ENCODE peak calls at places on chromosomes 16 and 17, in ten cellular contexts. R, N, K, Q, P, Z, W, E, B and A are unnamed samples.

GRCh38 chr16:11129378-11129781 is 126.6 kb downstream of the SOCS1 start:
- DNase-seq in R (peak; percentile 83), N (no peak), K (peak; percentile 53), Q (peak; percentile 74), P (no peak), Z (no peak), W (peak; percentile 93), E (no peak), B (no peak), A (no peak)

GRCh38 chr17:80878876-80879722 is 112.5 kb upstream of the CHMP6 start:
- DNase-seq in R (no peak), N (no peak), K (no peak), Q (no peak), P (no peak), Z (no peak), W (no peak), E (no peak), B (no peak), A (no peak)

GRCh38 chr17:17855976-17856375 is 19.2 kb upstream of the SREBF1 start:
- DNase-seq in R (no peak), N (no peak), K (peak; percentile 51), Q (no peak), P (no peak), Z (no peak), W (no peak), E (no peak), B (peak; percentile 92), A (no peak)

GRCh38 chr17:1605681-1606351 is 22.8 kb downstream of the SLC43A2 start:
- DNase-seq in R (no peak), N (no peak), K (no peak), Q (no peak), P (no peak), Z (no peak), W (no peak), E (no peak), B (no peak), A (no peak)

GRCh38 chr17:67696853-67697505 is 20.8 kb upstream of the NOL11 start:
- DNase-seq in R (no peak), N (no peak), K (no peak), Q (no peak), P (no peak), Z (no peak), W (no peak), E (no peak), B (no peak), A (no peak)

GRCh38 chr16:61798741-61799140 is 237.5 kb downstream of the CDH8 start:
- DNase-seq in R (no peak), N (no peak), K (no peak), Q (no peak), P (no peak), Z (no peak), W (no peak), E (no peak), B (no peak), A (no peak)

GRCh38 chr17:43917348-43918025 is 10.2 kb upstream of the MPP2 start:
- DNase-seq in R (peak; percentile 27), N (no peak), K (peak; percentile 43), Q (peak; percentile 50), P (peak; percentile 10), Z (peak; percentile 61), W (peak; percentile 14), E (peak; percentile 63), B (no peak), A (peak; percentile 60)

GRCh38 chr16:84044108-84044488 is 1.5 kb upstream of the SLC38A8 start:
- DNase-seq in R (peak; percentile 54), N (no peak), K (peak; percentile 36), Q (peak; percentile 59), P (peak; percentile 28), Z (no peak), W (peak; percentile 21), E (no peak), B (no peak), A (peak; percentile 52)

GRCh38 chr17:38559880-38560230 is 45.9 kb downstream of the SRCIN1 start:
- DNase-seq in R (no peak), N (no peak), K (no peak), Q (no peak), P (no peak), Z (no peak), W (no peak), E (no peak), B (no peak), A (no peak)

GRCh38 chr17:38560503-38561318 is 45.0 kb downstream of the SRCIN1 start:
- DNase-seq in R (peak; percentile 39), N (no peak), K (peak; percentile 53), Q (peak; percentile 60), P (peak; percentile 42), Z (no peak), W (peak; percentile 12), E (no peak), B (no peak), A (peak; percentile 39)

GRCh38 chr17:38562215-38562569 is 43.6 kb downstream of the SRCIN1 start:
- DNase-seq in R (no peak), N (no peak), K (no peak), Q (no peak), P (no peak), Z (no peak), W (no peak), E (no peak), B (no peak), A (no peak)

GRCh38 chr17:38562903-38563302 is 42.8 kb downstream of the SRCIN1 start:
- DNase-seq in R (no peak), N (no peak), K (no peak), Q (no peak), P (no peak), Z (no peak), W (no peak), E (no peak), B (no peak), A (no peak)

DNA sequence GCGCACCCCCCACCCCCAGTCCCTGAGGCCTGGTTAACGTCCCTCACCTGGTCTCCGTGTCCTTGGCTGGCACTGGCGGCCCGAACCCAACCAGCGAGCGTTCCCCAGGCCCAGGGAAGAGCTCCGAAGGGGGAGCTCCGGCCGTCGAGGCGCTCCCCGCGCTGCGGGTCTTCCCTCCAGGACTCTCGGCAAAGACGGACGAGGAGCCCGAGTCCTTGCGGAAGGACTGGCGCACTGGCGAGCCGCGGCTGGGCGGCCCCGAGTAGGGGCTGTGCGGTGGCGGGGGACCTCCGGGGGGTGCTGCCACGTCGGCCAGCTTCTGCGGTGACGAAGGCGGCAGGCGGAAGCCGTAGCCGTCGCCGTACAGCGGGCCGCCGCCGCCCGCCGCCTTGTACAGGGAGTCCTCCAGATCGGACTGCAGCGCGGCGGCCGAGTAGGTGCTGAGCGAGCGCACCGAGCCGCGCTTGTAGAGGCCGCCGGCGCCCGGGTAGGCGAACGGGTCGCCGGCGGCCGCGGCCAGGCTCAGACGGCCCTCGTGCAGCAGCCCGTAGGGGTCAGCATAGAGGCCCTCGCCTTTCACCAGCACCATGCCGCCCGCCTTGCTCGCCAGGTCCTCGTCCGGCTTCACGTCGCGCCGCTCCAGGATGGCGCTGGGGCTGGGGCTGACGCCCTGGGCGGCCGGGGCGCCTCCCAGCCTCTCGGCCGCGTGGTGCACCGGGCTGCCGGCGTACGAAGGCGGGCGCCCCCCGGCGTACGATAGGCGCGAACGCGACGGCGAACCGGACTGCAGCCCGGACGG is 44.1 kb downstream of the SRCIN1 start:
- DNase-seq in R (no peak), N (no peak), K (no peak), Q (no peak), P (no peak), Z (no peak), W (no peak), E (peak; percentile 71), B (no peak), A (peak; percentile 49)
- TF ChIP-seq CTCF in R (no peak), N (no peak), K (no peak), Q (no peak), P (no peak), Z (no peak), W (no peak), E (no peak), B (no peak), A (no peak)

GRCh38 chr17:48644910-48645557 is 18.9 kb upstream of the HOXB9 start:
- DNase-seq in R (no peak), N (no peak), K (no peak), Q (no peak), P (no peak), Z (peak; percentile 14), W (no peak), E (no peak), B (no peak), A (no peak)

GRCh38 chr17:48645639-48646182 is 19.6 kb upstream of the HOXB9 start:
- DNase-seq in R (no peak), N (no peak), K (no peak), Q (no peak), P (no peak), Z (peak; percentile 11), W (no peak), E (no peak), B (no peak), A (no peak)

GRCh38 chr17:48647964-48648245 is 21.7 kb upstream of the HOXB9 start:
- DNase-seq in R (no peak), N (no peak), K (no peak), Q (no peak), P (no peak), Z (no peak), W (no peak), E (no peak), B (no peak), A (no peak)

GRCh38 chr17:48647103-48647963 is 21.2 kb upstream of the HOXB9 start:
- DNase-seq in R (no peak), N (no peak), K (no peak), Q (peak; percentile 24), P (no peak), Z (peak; percentile 57), W (peak; percentile 18), E (peak; percentile 45), B (no peak), A (no peak)

GRCh38 chr17:48646183-48647102 is 20.3 kb upstream of the HOXB9 start:
- DNase-seq in R (no peak), N (no peak), K (no peak), Q (no peak), P (no peak), Z (peak; percentile 66), W (peak; percentile 49), E (peak; percentile 22), B (no peak), A (no peak)
- TF ChIP-seq CTCF in R (no peak), N (no peak), K (no peak), Q (no peak), P (no peak), Z (no peak), W (no peak), E (no peak), B (no peak), A (no peak)

DNA sequence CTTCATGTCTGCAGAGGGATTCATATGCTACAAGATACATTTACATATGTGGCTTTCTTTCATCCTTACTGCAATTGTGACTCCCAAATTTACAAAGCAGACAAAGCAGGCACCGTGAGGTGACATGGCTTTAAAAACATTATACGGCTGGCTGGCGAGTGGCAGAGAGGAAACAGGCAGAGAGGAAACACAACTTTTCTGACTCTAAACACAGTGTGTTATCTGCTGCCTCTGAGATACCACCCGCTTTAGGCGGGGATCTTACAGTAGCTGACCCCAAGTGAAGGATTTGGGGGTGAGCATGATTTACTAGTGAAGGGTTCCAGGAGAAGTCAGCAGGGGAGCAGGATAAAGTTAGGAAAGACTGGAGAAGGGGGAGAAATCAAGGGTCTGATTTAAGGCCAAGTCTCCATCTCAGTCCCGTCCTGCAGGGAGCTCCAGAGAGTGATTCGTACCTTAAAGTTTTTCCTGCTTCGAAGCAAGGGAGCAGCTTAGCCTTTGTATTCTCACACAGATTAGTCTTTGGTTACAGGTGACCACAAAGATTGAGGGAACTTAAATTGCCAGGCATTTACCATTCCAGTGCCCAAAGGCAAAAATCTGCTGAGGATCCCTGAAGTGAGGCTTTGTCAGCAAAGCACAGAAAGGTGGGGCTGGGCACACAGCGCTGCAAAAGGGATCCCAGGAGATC is 355.0 kb downstream of the GRIN2A start:
- DNase-seq in R (no peak), N (no peak), K (no peak), Q (no peak), P (no peak), Z (no peak), W (no peak), E (no peak), B (no peak), A (no peak)
- TF ChIP-seq CTCF in R (no peak), N (no peak), K (no peak), Q (no peak), P (no peak), Z (no peak), W (no peak), E (no peak), B (no peak), A (no peak)

DNA sequence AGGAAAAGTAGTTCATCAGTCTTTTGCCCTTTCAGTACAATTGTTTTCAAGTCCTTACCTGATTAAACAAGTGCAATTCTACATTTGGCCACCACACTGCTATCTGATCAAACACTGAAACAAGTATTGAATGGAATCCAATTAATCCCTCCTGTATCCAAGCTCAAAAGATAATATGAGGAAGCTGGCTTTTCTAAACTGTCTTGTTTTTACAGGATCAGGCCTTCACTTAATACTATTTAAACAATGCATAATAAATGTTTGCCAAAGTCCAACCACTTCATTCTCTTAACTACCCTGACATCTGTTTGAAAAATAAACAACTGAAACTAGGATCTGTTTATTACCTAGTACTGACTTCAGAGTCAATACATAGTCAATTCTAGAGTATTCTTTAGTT is 131.6 kb downstream of the MRTFB start:
- DNase-seq in R (peak; percentile 21), N (no peak), K (peak; percentile 14), Q (peak; percentile 32), P (no peak), Z (no peak), W (no peak), E (no peak), B (no peak), A (no peak)
- TF ChIP-seq CTCF in R (peak; percentile 19), N (peak; percentile 39), K (peak; percentile 36), Q (no peak), P (no peak), Z (no peak), W (peak; percentile 33), E (peak; percentile 21), B (peak; percentile 26), A (peak; percentile 48)